ENCODE peak calls at places on chromosomes 5 and 9, in six cellular contexts. C is ovary, O is tibial nerve, D is aorta, X is hepatocyte, H is IMR-90. T is an unnamed sample.

GRCh38 chr5:1546556-1546955 is 22.8 kb upstream of the LPCAT1 start:
- DNase-seq in D (no peak), C (no peak), X (no peak), H (no peak), O (no peak), T (peak; percentile 7)

GRCh38 chr5:12480487-12480886 is 576.2 kb upstream of the CTNND2 start:
- DNase-seq in X (no peak), H (no peak), O (no peak), C (no peak), D (no peak), T (no peak)

GRCh38 chr5:14665949-14666741 is 1.6 kb downstream of the OTULIN start:
- DNase-seq in D (no peak), O (no peak), C (no peak), X (peak; percentile 49), H (peak; percentile 33), T (peak; percentile 24)

GRCh38 chr9:134071149-134071548 is 3.3 kb upstream of the BRD3 start:
- DNase-seq in D (no peak), C (no peak), H (no peak), X (no peak), O (no peak), T (no peak)

GRCh38 chr9:98838155-98838904 is 30.9 kb downstream of the GALNT12 start:
- DNase-seq in O (no peak), C (no peak), D (no peak), X (no peak), H (no peak), T (no peak)

GRCh38 chr5:21236104-21236503 is 1248.1 kb upstream of the CDH18 start:
- DNase-seq in C (no peak), X (no peak), D (no peak), O (no peak), H (no peak), T (no peak)

GRCh38 chr9:81492710-81493447 is 196.5 kb downstream of the TLE1 start:
- DNase-seq in O (no peak), C (no peak), H (peak; percentile 100), X (peak; percentile 8), D (no peak), T (no peak)

GRCh38 chr5:73963021-73963420 is 337.0 kb downstream of the ARHGEF28 start:
- DNase-seq in D (no peak), O (no peak), H (no peak), C (no peak), X (no peak), T (peak; percentile 19)

GRCh38 chr9:20044686-20045085 is 255.8 kb upstream of the SLC24A2 start:
- DNase-seq in O (no peak), D (no peak), X (no peak), H (peak; percentile 2), C (no peak), T (no peak)

GRCh38 chr5:155883966-155884555 is 442.9 kb upstream of the SGCD start:
- DNase-seq in C (no peak), O (no peak), D (no peak), X (peak; percentile 33), H (peak; percentile 1), T (no peak)

GRCh38 chr5:148002471-148002870 is 61.3 kb upstream of the SPINK5 start:
- DNase-seq in O (no peak), D (no peak), H (no peak), C (no peak), X (no peak), T (no peak)

GRCh38 chr5:142433526-142434321 is 108.9 kb upstream of the SPRY4 start:
- DNase-seq in H (peak; percentile 47), D (no peak), O (no peak), C (no peak), X (no peak), T (no peak)

GRCh38 chr9:86097510-86098224 is 1.7 kb downstream of the GOLM1 start:
- DNase-seq in C (no peak), D (no peak), X (no peak), H (no peak), O (no peak), T (no peak)

GRCh38 chr5:8363133-8363532 is 494.2 kb downstream of the MTRR start:
- DNase-seq in D (no peak), C (no peak), X (peak; percentile 12), H (peak; percentile 8), O (no peak), T (no peak)

GRCh38 chr5:170151105-170151831 is 45.6 kb downstream of the FOXI1 start:
- DNase-seq in D (peak; percentile 78), H (peak; percentile 44), O (no peak), C (no peak), X (peak; percentile 51), T (peak; percentile 54)

GRCh38 chr9:16180546-16180945 is 627.7 kb downstream of the CCDC171 start:
- DNase-seq in D (no peak), X (no peak), O (no peak), H (peak; percentile 51), C (no peak), T (no peak)

GRCh38 chr9:94829380-94830070 is 103.0 kb downstream of the AOPEP start:
- DNase-seq in H (no peak), O (no peak), C (no peak), X (no peak), D (no peak), T (no peak)

GRCh38 chr9:6692891-6693361 is 47.4 kb upstream of the GLDC start:
- DNase-seq in X (no peak), D (no peak), H (no peak), C (no peak), O (no peak), T (no peak)

GRCh38 chr5:124056326-124057160 is 544.6 kb downstream of the CSNK1G3 start:
- DNase-seq in H (no peak), X (no peak), C (no peak), O (no peak), D (no peak), T (no peak)

GRCh38 chr9:34158362-34158869 is 20.4 kb upstream of the UBAP1 start:
- DNase-seq in D (no peak), X (peak; percentile 79), C (no peak), O (no peak), H (peak; percentile 80), T (no peak)

GRCh38 chr5:53481354-53481886 is 991 bp downstream of the FST start:
- DNase-seq in O (no peak), X (no peak), D (no peak), H (peak; percentile 23), C (no peak), T (no peak)

DNA sequence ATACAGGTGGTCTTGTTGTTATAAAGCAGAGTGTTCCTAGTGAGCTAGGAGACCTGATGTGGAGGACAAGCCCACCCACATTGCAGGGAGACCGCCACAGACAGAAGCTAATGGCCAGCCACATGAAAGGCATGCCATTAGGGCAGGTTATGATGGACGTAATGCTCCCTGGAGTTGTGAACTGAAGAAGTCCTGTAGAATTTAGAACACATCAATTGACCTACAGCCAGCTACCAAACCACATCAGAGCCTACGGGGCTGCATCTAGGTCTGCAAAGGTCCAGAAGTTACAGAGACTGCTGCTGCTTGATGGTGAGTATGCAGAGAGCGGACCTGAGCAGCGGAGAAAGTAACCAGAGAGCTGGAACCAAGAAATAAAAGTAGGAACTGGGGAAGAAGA is 116.6 kb downstream of the LPAR1 start:
- DNase-seq in C (no peak), O (no peak), D (no peak), X (no peak), H (no peak), T (no peak)
- H3K4me1 ChIP-seq in C (no peaks in the 10 kb centered on the region), O (peaks cover 59% of the 10 kb centered on the region), D (peaks cover 4% of the 10 kb centered on the region), X (no peaks in the 10 kb centered on the region), H (peaks cover 29% of the 10 kb centered on the region), T (no peaks in the 10 kb centered on the region)

GRCh38 chr9:127136880-127137639 is 14.6 kb upstream of the ANGPTL2 start:
- DNase-seq in C (peak; percentile 5), H (no peak), D (no peak), X (no peak), O (no peak), T (no peak)

GRCh38 chr9:127136081-127136879 is 13.8 kb upstream of the ANGPTL2 start:
- DNase-seq in O (no peak), H (no peak), D (no peak), C (peak; percentile 8), X (no peak), T (no peak)

GRCh38 chr9:127132921-127133647 is 10.6 kb upstream of the ANGPTL2 start:
- DNase-seq in X (peak; percentile 68), C (no peak), D (no peak), O (no peak), H (peak; percentile 75), T (no peak)

GRCh38 chr9:127133739-127134167 is 11.3 kb upstream of the ANGPTL2 start:
- DNase-seq in O (peak; percentile 51), H (peak; percentile 91), C (peak; percentile 74), X (peak; percentile 61), D (no peak), T (no peak)

DNA sequence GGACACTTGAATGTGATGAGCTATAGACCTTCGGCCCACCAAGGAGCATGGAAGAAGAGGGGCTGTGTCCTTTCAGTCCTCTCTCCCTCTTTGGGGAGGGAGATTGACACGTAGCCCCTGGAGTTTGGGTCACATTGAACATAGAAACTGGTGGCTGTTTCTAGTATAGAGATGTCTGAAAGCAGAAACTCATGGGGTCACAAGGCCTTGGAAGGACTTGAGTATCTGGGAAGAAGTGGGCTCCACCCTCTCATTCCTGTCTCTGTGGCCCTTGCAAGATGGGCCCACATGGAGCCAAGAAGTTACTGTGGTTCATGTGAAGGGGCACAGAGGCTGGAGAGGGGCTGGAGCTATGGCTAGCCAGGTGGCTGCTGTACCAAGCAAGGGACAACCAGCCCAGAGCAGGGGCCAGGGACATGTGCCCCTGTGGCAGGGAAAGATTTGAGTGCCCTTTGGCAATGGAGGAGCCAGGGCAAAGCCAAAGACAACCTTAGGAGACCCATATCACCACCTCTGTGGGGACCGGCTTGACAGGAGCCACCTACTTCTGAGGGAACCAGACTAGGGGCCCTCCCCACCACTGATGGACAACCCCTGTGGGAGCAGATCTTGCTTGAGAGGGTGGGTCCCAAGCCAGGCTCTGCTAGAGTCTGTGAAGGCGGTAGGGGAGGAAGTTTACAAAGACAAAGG is 12.8 kb upstream of the ANGPTL2 start:
- DNase-seq in X (no peak), C (peak; percentile 9), H (no peak), D (no peak), O (no peak), T (no peak)
- H3K27ac ChIP-seq in X (no peak overlapping the region), C (peak overlapping the region; percentile 24), H (peak overlapping the region; percentile 77), D (no peak overlapping the region), O (peak overlapping the region; percentile 59), T (no peak overlapping the region)

GRCh38 chr5:55636711-55637110 is 75.4 kb downstream of the SLC38A9 start:
- DNase-seq in D (no peak), X (peak; percentile 32), H (peak; percentile 12), O (no peak), C (peak; percentile 29), T (peak; percentile 73)
- H3K4me1 ChIP-seq in D (peaks cover 4% of the 10 kb centered on the region), X (peaks cover 35% of the 10 kb centered on the region), H (peaks cover 6% of the 10 kb centered on the region), O (peaks cover 58% of the 10 kb centered on the region), C (peaks cover 15% of the 10 kb centered on the region), T (peaks cover 62% of the 10 kb centered on the region)

DNA sequence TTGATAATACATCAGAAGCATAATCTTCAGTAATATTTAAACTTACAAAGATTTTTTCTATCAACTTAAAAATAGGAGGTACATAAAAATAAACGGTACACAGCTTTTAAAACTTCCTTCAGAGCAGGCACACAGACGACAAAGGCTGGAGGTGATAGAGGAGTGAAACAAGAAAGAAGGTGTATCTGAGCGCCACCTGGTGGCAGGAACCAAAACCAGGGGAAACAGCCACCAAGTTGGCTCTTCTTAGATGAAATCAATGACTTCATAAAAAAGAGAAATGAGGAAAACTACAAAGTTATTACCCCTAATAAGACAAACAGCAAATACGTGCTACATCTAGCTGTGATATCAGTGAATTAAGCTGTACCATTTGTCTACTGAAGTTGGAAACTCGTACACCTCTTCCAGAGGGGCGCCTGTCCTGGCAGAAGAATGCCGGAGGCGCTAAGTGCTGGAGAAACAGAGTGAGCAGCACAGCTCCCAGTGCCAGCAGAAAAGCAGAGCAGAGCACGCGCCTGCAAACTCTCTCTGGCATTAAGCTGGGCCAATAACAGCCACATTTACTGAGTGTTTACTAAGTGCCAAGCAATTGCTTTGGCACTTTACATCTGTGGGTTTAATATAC is 85.9 kb downstream of the SETX start:
- DNase-seq in D (peak; percentile 71), C (peak; percentile 48), O (peak; percentile 43), X (peak; percentile 78), H (peak; percentile 67), T (peak; percentile 71)
- H3K27ac ChIP-seq in D (no peak overlapping the region), C (no peak overlapping the region), O (no peak overlapping the region), X (peak overlapping the region; percentile 72), H (no peak overlapping the region), T (no peak overlapping the region)

T was measured in body of pancreas.